ENCODE peak calls at places on chromosomes 12 and 14, in five cellular contexts. Z, X, N, H and P are unnamed samples.

GRCh38 chr12:50211392-50212070 is 44.4 kb upstream of the CERS5 start:
- DNase-seq in H (no peak), X (no peak), N (no peak), Z (no peak), P (no peak)

GRCh38 chr14:101521306-101521935 is 39.9 kb upstream of the DIO3 start:
- DNase-seq in H (no peak), X (no peak), N (no peak), Z (no peak), P (no peak)

GRCh38 chr12:126512916-126513913 is 1448.0 kb downstream of the AACS start:
- DNase-seq in H (no peak), N (no peak), Z (no peak), X (no peak), P (no peak)

GRCh38 chr12:58583956-58584355 is 336.3 kb downstream of the LRIG3 start:
- DNase-seq in H (no peak), X (no peak), N (no peak), Z (no peak), P (no peak)

GRCh38 chr12:132986885-132987225 is 688 bp downstream of the ZNF26 start:
- DNase-seq in H (peak), N (no peak), X (no peak), Z (no peak), P (no peak)

GRCh38 chr14:60565211-60565610 is 56.3 kb downstream of the SIX6 start:
- DNase-seq in H (no peak), X (no peak), Z (no peak), N (no peak), P (no peak)

GRCh38 chr12:52343550-52343949 is 22.4 kb upstream of the KRT83 start:
- DNase-seq in H (no peak), Z (no peak), X (no peak), N (no peak), P (no peak)

GRCh38 chr12:49893753-49894752 is 9.6 kb downstream of the FAIM2 start:
- DNase-seq in X (no peak), H (no peak), Z (no peak), N (no peak), P (no peak)

GRCh38 chr12:8038659-8039114 is 6.2 kb downstream of the FOXJ2 start:
- DNase-seq in Z (peak), H (no peak), X (no peak), N (no peak), P (no peak)

GRCh38 chr12:13250416-13250815 is 53.9 kb downstream of the EMP1 start:
- DNase-seq in X (no peak), H (no peak), Z (no peak), N (no peak), P (no peak)

GRCh38 chr14:99415496-99416281 is 65.0 kb downstream of the SETD3 start:
- DNase-seq in X (peak), H (peak), N (no peak), Z (peak), P (peak)

GRCh38 chr12:94566345-94566744 is 84.0 kb downstream of the TMCC3 start:
- DNase-seq in N (peak), Z (no peak), X (no peak), H (no peak), P (no peak)

GRCh38 chr14:73752297-73752992 is 38.3 kb upstream of the PNMA1 start:
- DNase-seq in N (peak), Z (no peak), H (no peak), X (no peak), P (no peak)

GRCh38 chr14:90177537-90178189 is 78.7 kb upstream of the PSMC1 start:
- DNase-seq in N (no peak), H (no peak), X (no peak), Z (no peak), P (no peak)

GRCh38 chr14:32808574-32809098 is 130.0 kb upstream of the NPAS3 start:
- DNase-seq in Z (no peak), H (no peak), N (no peak), X (no peak), P (no peak)

GRCh38 chr14:32816588-32816987 is 122.1 kb upstream of the NPAS3 start:
- DNase-seq in H (no peak), N (no peak), X (no peak), Z (no peak), P (no peak)

GRCh38 chr12:6461401-6462233 is 8.9 kb downstream of the VAMP1 start:
- DNase-seq in X (peak), Z (no peak), H (no peak), N (peak), P (peak)

GRCh38 chr12:53169644-53170043 is 10.9 kb upstream of the ZNF740 start:
- DNase-seq in X (no peak), Z (no peak), N (peak), H (no peak), P (no peak)

GRCh38 chr12:77830502-77830901 is at the start of gene NAV3:
- DNase-seq in Z (no peak), H (no peak), X (no peak), N (no peak), P (no peak)

GRCh38 chr14:52067873-52068740 is 752 bp downstream of the NID2 start:
- DNase-seq in N (no peak), Z (no peak), H (no peak), X (no peak), P (no peak)

GRCh38 chr12:38159591-38160317 is 156.8 kb upstream of the ALG10B start:
- DNase-seq in H (no peak), X (no peak), N (peak), Z (no peak), P (no peak)

GRCh38 chr12:27521066-27521465 is 2.9 kb upstream of the PPFIBP1 start:
- DNase-seq in Z (no peak), H (no peak), X (no peak), N (no peak), P (no peak)

GRCh38 chr12:132346496-132347470 is 17.4 kb upstream of the GALNT9 start:
- DNase-seq in N (no peak), X (no peak), H (peak), Z (no peak), P (no peak)

GRCh38 chr12:109952160-109952858 is 43.9 kb downstream of the GIT2 start:
- DNase-seq in Z (no peak), N (no peak), X (no peak), H (no peak), P (no peak)

GRCh38 chr12:32034045-32034444 is 72.6 kb upstream of the BICD1 start:
- DNase-seq in H (no peak), Z (no peak), N (peak), X (no peak), P (no peak)

GRCh38 chr14:51523243-51523642 is 128.5 kb upstream of the FRMD6 start:
- DNase-seq in H (no peak), N (no peak), X (no peak), Z (no peak), P (no peak)